ENCODE peak calls at places on chromosomes 16 and 17, in seven cellular contexts. One of them, this sample, is unnamed.

GRCh38 chr16:89658221-89658879 is 714 bp downstream of the SPATA33 start:
- DNase-seq in body of pancreas: no peak
- DNase-seq in Caco-2: peak
- DNase-seq in ascending aorta: no peak
- DNase-seq in naive thymus-derived CD4-positive, alpha-beta T cell: no peak
- DNase-seq in brain microvascular endothelial cell: no peak
- DNase-seq in epithelial cell of proximal tubule: no peak
- DNase-seq in this sample: peak

GRCh38 chr17:48545022-48545376 is at the start of gene HOXB2:
- DNase-seq in Caco-2: no peak
- DNase-seq in naive thymus-derived CD4-positive, alpha-beta T cell: no peak
- DNase-seq in ascending aorta: no peak
- DNase-seq in epithelial cell of proximal tubule: no peak
- DNase-seq in brain microvascular endothelial cell: no peak
- DNase-seq in body of pancreas: no peak
- DNase-seq in this sample: no peak

GRCh38 chr16:27217256-27217655 is 13.9 kb downstream of the KDM8 start:
- DNase-seq in naive thymus-derived CD4-positive, alpha-beta T cell: no peak
- DNase-seq in epithelial cell of proximal tubule: no peak
- DNase-seq in body of pancreas: no peak
- DNase-seq in brain microvascular endothelial cell: peak
- DNase-seq in ascending aorta: no peak
- DNase-seq in Caco-2: no peak
- DNase-seq in this sample: peak

GRCh38 chr17:37833237-37833859 is 88.5 kb upstream of the HNF1B start:
- DNase-seq in brain microvascular endothelial cell: no peak
- DNase-seq in epithelial cell of proximal tubule: no peak
- DNase-seq in body of pancreas: no peak
- DNase-seq in Caco-2: no peak
- DNase-seq in naive thymus-derived CD4-positive, alpha-beta T cell: no peak
- DNase-seq in ascending aorta: no peak
- DNase-seq in this sample: no peak

GRCh38 chr17:152860-153420 is 15.6 kb downstream of the SCGB1C2 start:
- DNase-seq in ascending aorta: no peak
- DNase-seq in brain microvascular endothelial cell: no peak
- DNase-seq in body of pancreas: no peak
- DNase-seq in epithelial cell of proximal tubule: no peak
- DNase-seq in Caco-2: no peak
- DNase-seq in naive thymus-derived CD4-positive, alpha-beta T cell: no peak
- DNase-seq in this sample: no peak

GRCh38 chr17:39759204-39759603 is 21.5 kb downstream of the GRB7 start:
- DNase-seq in body of pancreas: no peak
- DNase-seq in brain microvascular endothelial cell: no peak
- DNase-seq in Caco-2: no peak
- DNase-seq in naive thymus-derived CD4-positive, alpha-beta T cell: no peak
- DNase-seq in ascending aorta: no peak
- DNase-seq in epithelial cell of proximal tubule: no peak
- DNase-seq in this sample: no peak

GRCh38 chr17:74467221-74467951 is 952 bp downstream of the CD300A start:
- DNase-seq in brain microvascular endothelial cell: no peak
- DNase-seq in naive thymus-derived CD4-positive, alpha-beta T cell: no peak
- DNase-seq in epithelial cell of proximal tubule: no peak
- DNase-seq in ascending aorta: no peak
- DNase-seq in Caco-2: no peak
- DNase-seq in body of pancreas: no peak
- DNase-seq in this sample: no peak

GRCh38 chr16:47577029-47577428 is 115.9 kb downstream of the PHKB start:
- DNase-seq in ascending aorta: no peak
- DNase-seq in Caco-2: no peak
- DNase-seq in naive thymus-derived CD4-positive, alpha-beta T cell: no peak
- DNase-seq in epithelial cell of proximal tubule: no peak
- DNase-seq in body of pancreas: no peak
- DNase-seq in brain microvascular endothelial cell: no peak
- DNase-seq in this sample: no peak

GRCh38 chr17:38748329-38749221 is at the start of gene PCGF2:
- DNase-seq in brain microvascular endothelial cell: peak
- DNase-seq in body of pancreas: peak
- DNase-seq in ascending aorta: peak
- DNase-seq in epithelial cell of proximal tubule: peak
- DNase-seq in Caco-2: peak
- DNase-seq in naive thymus-derived CD4-positive, alpha-beta T cell: no peak
- DNase-seq in this sample: peak

GRCh38 chr16:76574651-76575050 is 297.4 kb downstream of the CNTNAP4 start:
- DNase-seq in naive thymus-derived CD4-positive, alpha-beta T cell: no peak
- DNase-seq in brain microvascular endothelial cell: no peak
- DNase-seq in Caco-2: peak
- DNase-seq in body of pancreas: no peak
- DNase-seq in epithelial cell of proximal tubule: no peak
- DNase-seq in ascending aorta: no peak
- DNase-seq in this sample: no peak

GRCh38 chr16:28283798-28284577 is 8.3 kb upstream of the SBK1 start:
- DNase-seq in Caco-2: no peak
- DNase-seq in body of pancreas: no peak
- DNase-seq in naive thymus-derived CD4-positive, alpha-beta T cell: no peak
- DNase-seq in brain microvascular endothelial cell: no peak
- DNase-seq in ascending aorta: no peak
- DNase-seq in epithelial cell of proximal tubule: no peak
- DNase-seq in this sample: no peak

DNA sequence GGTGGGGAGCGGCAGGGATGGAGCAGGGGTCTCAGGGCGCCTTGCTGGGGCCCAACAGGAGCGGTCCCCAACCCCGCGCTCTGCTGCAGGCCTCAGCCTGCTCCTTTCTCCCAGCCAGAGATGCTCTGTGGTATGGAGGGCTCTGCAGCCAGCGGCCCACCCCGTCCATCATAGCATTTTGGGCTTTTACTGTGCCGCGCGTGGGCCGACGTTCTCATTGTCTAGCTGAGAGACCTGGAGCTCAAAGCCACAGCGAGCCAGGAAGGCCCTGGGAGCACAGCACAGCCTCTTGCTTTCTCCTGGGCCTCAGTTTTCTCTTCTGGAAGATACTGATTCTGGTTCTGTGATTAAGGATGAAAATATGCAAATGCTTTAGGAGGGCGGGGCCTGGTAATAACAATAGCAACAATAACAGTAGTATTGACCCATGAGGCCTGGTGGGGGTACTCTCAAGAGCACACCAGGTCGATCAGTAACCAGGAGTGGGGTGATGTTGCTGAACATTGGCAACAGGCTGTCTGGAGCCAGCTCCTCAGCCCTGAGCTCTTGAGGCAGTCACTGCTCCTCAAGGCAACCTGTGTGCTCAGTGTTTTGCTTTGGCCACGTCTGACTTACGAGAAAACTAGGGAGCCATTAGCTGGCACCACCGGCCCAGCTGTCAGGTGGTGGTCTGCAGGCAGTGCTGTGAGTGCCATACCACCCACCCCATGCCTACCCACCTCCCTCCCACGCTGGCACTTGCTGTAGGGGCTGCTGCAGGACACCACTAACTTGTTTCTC is 1.1 kb upstream of the RASD1 start:
- DNase-seq in brain microvascular endothelial cell: no peak
- DNase-seq in body of pancreas: no peak
- DNase-seq in ascending aorta: no peak
- DNase-seq in Caco-2: no peak
- DNase-seq in naive thymus-derived CD4-positive, alpha-beta T cell: no peak
- DNase-seq in epithelial cell of proximal tubule: no peak
- DNase-seq in this sample: no peak
- H3K4me3 ChIP-seq in brain microvascular endothelial cell: no peak
- H3K4me3 ChIP-seq in body of pancreas: no peak
- H3K4me3 ChIP-seq in ascending aorta: peak
- H3K4me3 ChIP-seq in Caco-2: peak
- H3K4me3 ChIP-seq in naive thymus-derived CD4-positive, alpha-beta T cell: no peak
- H3K4me3 ChIP-seq in epithelial cell of proximal tubule: no peak
- H3K4me3 ChIP-seq in this sample: peak

DNA sequence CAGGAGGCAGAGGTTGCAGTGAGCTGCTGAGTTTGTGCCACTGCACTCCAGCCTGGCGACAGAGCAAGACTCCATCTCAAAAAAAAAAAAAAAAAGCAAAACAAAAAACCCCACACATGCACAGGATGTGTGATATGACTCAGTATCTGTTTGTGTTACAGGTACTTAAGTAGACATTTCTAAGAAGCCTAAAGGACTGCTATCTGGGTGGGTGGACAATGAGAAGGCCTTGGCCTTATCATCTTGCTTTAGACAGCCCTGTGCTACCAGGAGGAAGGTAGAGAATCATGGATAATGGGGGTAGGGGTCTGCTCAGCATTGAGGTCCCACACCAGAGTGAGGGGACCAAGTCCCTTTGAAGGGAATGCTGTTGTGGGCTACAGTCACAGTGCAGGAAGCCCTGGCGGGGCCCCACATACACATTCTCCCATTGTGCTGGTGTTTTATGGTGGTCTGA is 26.7 kb downstream of the PLD6 start:
- DNase-seq in naive thymus-derived CD4-positive, alpha-beta T cell: no peak
- DNase-seq in body of pancreas: no peak
- DNase-seq in brain microvascular endothelial cell: no peak
- DNase-seq in ascending aorta: no peak
- DNase-seq in Caco-2: no peak
- DNase-seq in epithelial cell of proximal tubule: no peak
- DNase-seq in this sample: no peak
- H3K4me3 ChIP-seq in naive thymus-derived CD4-positive, alpha-beta T cell: peak
- H3K4me3 ChIP-seq in body of pancreas: no peak
- H3K4me3 ChIP-seq in brain microvascular endothelial cell: no peak
- H3K4me3 ChIP-seq in ascending aorta: no peak
- H3K4me3 ChIP-seq in Caco-2: no peak
- H3K4me3 ChIP-seq in epithelial cell of proximal tubule: no peak
- H3K4me3 ChIP-seq in this sample: no peak

DNA sequence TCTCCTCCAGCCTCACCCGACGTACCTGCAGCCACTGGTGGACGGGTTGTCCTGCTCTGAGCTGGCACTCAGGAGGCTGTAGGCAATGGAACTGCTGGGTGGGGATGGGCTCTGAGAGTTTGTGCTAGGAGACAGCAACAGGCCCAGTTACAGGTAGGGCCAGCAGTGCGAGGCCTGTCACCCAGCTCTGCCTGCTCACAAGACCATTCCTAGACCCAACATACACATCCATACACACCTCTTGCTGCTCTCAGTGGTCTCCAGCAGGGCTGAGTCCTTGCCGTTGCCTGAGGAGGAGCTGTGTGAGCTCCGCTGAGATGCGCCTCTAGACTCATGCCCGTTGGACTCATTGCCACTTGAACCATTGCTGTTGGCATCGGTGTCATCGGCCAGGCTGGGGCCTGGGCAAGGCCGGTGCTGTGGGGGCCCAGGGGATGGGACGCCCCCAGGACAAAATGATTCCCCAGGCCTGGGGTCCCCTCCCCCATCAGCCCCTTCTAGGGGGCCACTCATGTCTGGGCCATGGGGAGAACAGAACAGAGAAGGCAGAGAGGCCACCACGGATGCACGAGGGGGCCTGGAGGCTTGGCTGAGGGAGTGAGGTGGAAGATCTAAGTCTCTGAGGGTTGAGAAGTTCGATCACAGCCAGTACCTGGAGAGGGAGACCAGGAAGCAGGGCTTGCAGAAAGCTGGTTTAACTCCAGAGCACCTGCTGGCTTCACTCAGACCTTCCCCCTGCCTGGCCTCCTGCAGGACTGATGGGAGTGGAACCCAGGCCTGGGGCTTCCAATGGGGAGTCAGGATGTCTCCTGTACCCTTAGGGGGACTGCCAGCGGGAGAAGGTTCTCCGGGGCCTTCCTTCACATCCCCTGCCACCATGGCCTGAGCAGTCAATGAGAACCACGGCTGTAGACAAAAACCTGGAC is 1.7 kb downstream of the PER1 start:
- DNase-seq in naive thymus-derived CD4-positive, alpha-beta T cell: no peak
- DNase-seq in body of pancreas: no peak
- DNase-seq in epithelial cell of proximal tubule: no peak
- DNase-seq in brain microvascular endothelial cell: no peak
- DNase-seq in Caco-2: no peak
- DNase-seq in ascending aorta: no peak
- DNase-seq in this sample: no peak
- H3K4me3 ChIP-seq in naive thymus-derived CD4-positive, alpha-beta T cell: peak
- H3K4me3 ChIP-seq in body of pancreas: no peak
- H3K4me3 ChIP-seq in epithelial cell of proximal tubule: peak
- H3K4me3 ChIP-seq in brain microvascular endothelial cell: peak
- H3K4me3 ChIP-seq in Caco-2: no peak
- H3K4me3 ChIP-seq in ascending aorta: peak
- H3K4me3 ChIP-seq in this sample: peak

GRCh38 chr17:42894283-42895184 is 6.1 kb upstream of the G6PC1 start:
- DNase-seq in Caco-2: peak
- DNase-seq in ascending aorta: no peak
- DNase-seq in epithelial cell of proximal tubule: no peak
- DNase-seq in brain microvascular endothelial cell: no peak
- DNase-seq in naive thymus-derived CD4-positive, alpha-beta T cell: no peak
- DNase-seq in body of pancreas: peak
- DNase-seq in this sample: no peak
- H3K4me3 ChIP-seq in Caco-2: no peak
- H3K4me3 ChIP-seq in ascending aorta: no peak
- H3K4me3 ChIP-seq in epithelial cell of proximal tubule: peak
- H3K4me3 ChIP-seq in brain microvascular endothelial cell: no peak
- H3K4me3 ChIP-seq in naive thymus-derived CD4-positive, alpha-beta T cell: no peak
- H3K4me3 ChIP-seq in body of pancreas: no peak
- H3K4me3 ChIP-seq in this sample: no peak

DNA sequence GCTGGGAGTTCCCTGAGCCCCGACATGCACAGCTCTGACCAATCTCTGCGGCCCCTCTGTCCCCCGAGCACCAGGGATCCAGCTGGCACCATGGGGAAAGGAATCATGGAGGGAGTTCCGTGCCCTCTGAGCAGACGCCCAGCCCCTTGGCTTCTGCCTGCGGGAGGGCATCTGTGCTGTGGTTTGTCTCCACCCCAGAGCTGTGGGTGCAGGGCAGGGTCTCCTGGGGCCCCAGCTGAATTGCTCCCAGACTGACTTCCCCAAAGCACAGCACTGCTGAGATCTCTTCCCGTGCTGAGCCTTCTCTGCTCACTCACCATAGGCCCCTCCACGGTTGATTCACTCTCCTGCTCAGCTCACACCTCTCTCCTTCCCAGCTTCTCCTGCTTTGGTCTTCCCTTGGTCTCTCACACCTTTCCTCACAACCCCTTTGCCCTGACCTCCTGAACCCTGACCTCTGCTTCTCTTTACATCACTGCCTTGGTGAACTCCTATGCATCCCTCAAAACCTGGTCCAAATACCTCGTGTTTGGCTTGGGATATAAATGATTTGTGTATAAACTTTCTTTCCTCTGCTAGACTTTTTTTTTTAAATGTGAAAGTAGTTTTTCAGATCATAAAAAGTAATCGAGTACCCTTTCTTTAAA is 265.2 kb downstream of the SEC14L1 start:
- DNase-seq in body of pancreas: no peak
- DNase-seq in brain microvascular endothelial cell: no peak
- DNase-seq in ascending aorta: no peak
- DNase-seq in epithelial cell of proximal tubule: no peak
- DNase-seq in Caco-2: no peak
- DNase-seq in naive thymus-derived CD4-positive, alpha-beta T cell: no peak
- DNase-seq in this sample: no peak
- H3K4me3 ChIP-seq in body of pancreas: no peak
- H3K4me3 ChIP-seq in brain microvascular endothelial cell: no peak
- H3K4me3 ChIP-seq in ascending aorta: no peak
- H3K4me3 ChIP-seq in epithelial cell of proximal tubule: no peak
- H3K4me3 ChIP-seq in Caco-2: no peak
- H3K4me3 ChIP-seq in naive thymus-derived CD4-positive, alpha-beta T cell: peak
- H3K4me3 ChIP-seq in this sample: no peak